ENCODE peak calls at places on chromosomes 11 and 22, in five cellular contexts. P is GM23338, Y is A549, L is HepG2, C is K562. O is an unnamed sample.

GRCh38 chr11:76219243-76219642 is 12.9 kb upstream of the WNT11 start:
- DNase-seq in L (no peak), P (no peak), Y (no peak), C (no peak), O (no peak)

GRCh38 chr11:112322173-112322813 is 61.6 kb upstream of the PLET1 start:
- DNase-seq in L (no peak), P (no peak), C (no peak), Y (no peak), O (no peak)

GRCh38 chr11:17164361-17165246 is 43.2 kb downstream of the PIK3C2A start:
- DNase-seq in L (peak), Y (no peak), P (no peak), C (no peak), O (no peak)

GRCh38 chr22:38829485-38829884 is 14.3 kb downstream of the NPTXR start:
- DNase-seq in P (no peak), C (no peak), Y (peak), L (no peak), O (no peak)

GRCh38 chr22:36900880-36901279 is 12.5 kb upstream of the CSF2RB start:
- DNase-seq in L (no peak), C (no peak), Y (no peak), P (peak), O (no peak)

GRCh38 chr11:117256573-117256972 is 24.1 kb downstream of the RNF214 start:
- DNase-seq in P (no peak), C (no peak), L (no peak), Y (no peak), O (no peak)

GRCh38 chr11:45993438-45994064 is 71.1 kb downstream of the LARGE2 start:
- DNase-seq in L (no peak), Y (no peak), C (peak), P (peak), O (no peak)

GRCh38 chr11:15006139-15006759 is 34.1 kb upstream of the CALCA start:
- DNase-seq in P (peak), C (peak), Y (peak), L (peak), O (peak)

GRCh38 chr11:13635804-13636203 is 32.7 kb upstream of the FAR1 start:
- DNase-seq in P (no peak), C (no peak), L (no peak), Y (no peak), O (no peak)

GRCh38 chr11:529740-530411 is 5.5 kb downstream of the HRAS start:
- DNase-seq in L (no peak), C (no peak), P (no peak), Y (no peak), O (no peak)

GRCh38 chr11:78310500-78310909 is 107.1 kb downstream of the GAB2 start:
- DNase-seq in P (no peak), Y (no peak), L (peak), C (no peak), O (peak)

GRCh38 chr11:130247289-130247688 is 67.4 kb downstream of the ZBTB44 start:
- DNase-seq in L (no peak), Y (no peak), C (no peak), P (no peak), O (no peak)

GRCh38 chr22:47205081-47205491 is 442.6 kb downstream of the TBC1D22A start:
- DNase-seq in P (no peak), Y (no peak), C (no peak), L (no peak), O (no peak)

GRCh38 chr22:50105529-50106100 is 15.8 kb downstream of the MOV10L1 start:
- DNase-seq in Y (no peak), C (no peak), L (no peak), P (no peak), O (peak)

GRCh38 chr11:71341596-71341995 is 89.2 kb upstream of the SHANK2 start:
- DNase-seq in Y (no peak), P (no peak), C (no peak), L (no peak), O (no peak)

GRCh38 chr11:105609341-105609781 is 512 bp upstream of the GRIA4 start:
- DNase-seq in C (peak), P (peak), L (peak), Y (no peak), O (no peak)

GRCh38 chr22:27345681-27346080 is 455.9 kb downstream of the MN1 start:
- DNase-seq in Y (no peak), C (no peak), P (no peak), L (no peak), O (no peak)

GRCh38 chr11:79021601-79022000 is 419.2 kb downstream of the TENM4 start:
- DNase-seq in P (no peak), L (no peak), C (no peak), Y (no peak), O (no peak)

GRCh38 chr11:72238040-72238450 is 5.9 kb downstream of the PHOX2A start:
- DNase-seq in P (peak), Y (peak), C (peak), L (peak), O (no peak)

GRCh38 chr11:3660960-3661359 is 10.2 kb downstream of the CHRNA10 start:
- DNase-seq in P (no peak), L (no peak), Y (no peak), C (no peak), O (no peak)

GRCh38 chr11:34416746-34417145 is 22.0 kb upstream of the CAT start:
- DNase-seq in Y (no peak), C (no peak), P (no peak), L (no peak), O (no peak)

GRCh38 chr11:104183572-104183971 is 19.6 kb upstream of the PDGFD start:
- DNase-seq in Y (no peak), L (no peak), P (no peak), C (no peak), O (no peak)

GRCh38 chr11:134558916-134559616 is 147.0 kb upstream of the B3GAT1 start:
- DNase-seq in P (no peak), Y (no peak), C (no peak), L (no peak), O (no peak)

GRCh38 chr22:39284142-39284980 is 35.1 kb downstream of the RPL3 start:
- DNase-seq in C (no peak), Y (no peak), P (no peak), L (peak), O (no peak)

GRCh38 chr11:62547691-62548281 is 1.2 kb upstream of the AHNAK start:
- DNase-seq in L (peak), Y (peak), P (no peak), C (no peak), O (no peak)

GRCh38 chr22:27719535-27720227 is 81.9 kb downstream of the MN1 start:
- DNase-seq in Y (peak), C (peak), L (peak), P (peak), O (no peak)

GRCh38 chr11:119410501-119410900 is 12.5 kb downstream of the THY1 start:
- DNase-seq in P (no peak), L (no peak), C (no peak), Y (no peak), O (no peak)

GRCh38 chr22:47552541-47553205 is 790.2 kb downstream of the TBC1D22A start:
- DNase-seq in C (no peak), P (no peak), Y (no peak), L (no peak), O (no peak)

GRCh38 chr11:75346912-75347647 is 4.4 kb downstream of the ARRB1 start:
- DNase-seq in P (no peak), C (no peak), Y (no peak), L (no peak), O (no peak)

GRCh38 chr11:20353829-20354434 is 9.6 kb upstream of the HTATIP2 start:
- DNase-seq in C (peak), Y (peak), P (peak), L (peak), O (no peak)

GRCh38 chr11:4672470-4672869 is 25.2 kb downstream of the OR51E2 start:
- DNase-seq in L (no peak), C (no peak), P (no peak), Y (no peak), O (no peak)

GRCh38 chr22:40001800-40002577 is 7.2 kb downstream of the FAM83F start:
- DNase-seq in C (no peak), P (peak), Y (no peak), L (no peak), O (no peak)

GRCh38 chr11:60281482-60281881 is 1.0 kb downstream of the MS4A4A start:
- DNase-seq in P (no peak), Y (no peak), C (no peak), L (no peak), O (no peak)
- TF ChIP-seq JUNB in P (no peak), Y (no peak), C (no peak), L (no peak), O (no peak)

GRCh38 chr22:21043856-21044535 is 1.8 kb upstream of the LRRC74B start:
- DNase-seq in C (no peak), P (no peak), L (no peak), Y (no peak), O (no peak)
- TF ChIP-seq JUNB in C (no peak), P (no peak), L (no peak), Y (no peak), O (no peak)

DNA sequence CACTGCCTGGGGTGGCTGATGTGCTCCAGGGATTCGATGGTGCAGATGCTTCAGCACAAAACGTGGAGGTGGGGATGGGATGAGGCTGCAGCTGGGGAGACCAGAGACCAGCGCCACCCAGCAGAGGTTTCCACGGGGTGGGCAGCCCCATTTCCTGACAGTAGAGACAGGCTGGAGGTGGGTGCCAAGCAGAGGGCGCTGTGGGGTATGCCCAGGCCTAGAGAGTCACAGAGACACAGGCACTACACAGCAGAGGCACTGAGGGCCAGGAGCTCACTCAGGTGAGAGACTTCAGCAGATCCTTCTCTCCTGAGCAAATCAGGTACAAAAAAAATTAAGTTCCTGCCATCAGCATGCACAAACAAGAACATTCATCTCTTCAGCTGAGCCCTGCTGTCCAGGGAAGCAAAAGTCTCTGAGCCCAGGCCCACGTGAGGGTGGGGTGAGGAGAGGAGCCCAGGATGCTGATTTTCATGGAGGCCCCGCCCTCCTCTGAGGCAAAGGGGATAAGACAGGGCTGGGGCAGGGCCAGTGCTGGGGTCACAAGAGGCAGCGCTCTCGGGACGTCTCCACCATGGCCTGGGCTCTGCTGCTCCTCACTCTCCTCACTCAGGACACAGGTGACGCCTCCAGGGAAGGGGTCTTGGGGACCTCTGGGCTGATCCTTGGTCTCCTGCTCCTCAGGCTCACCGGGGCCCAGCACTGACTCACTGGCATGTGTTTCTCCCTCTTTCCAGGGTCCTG is 53.1 kb downstream of the GGTLC2 start:
- DNase-seq in Y (no peak), C (no peak), P (peak), L (no peak), O (no peak)
- TF ChIP-seq JUNB in Y (no peak), C (no peak), P (no peak), L (no peak), O (no peak)

GRCh38 chr11:23078289-23078971 is 218.2 kb upstream of the CCDC179 start:
- DNase-seq in Y (no peak), P (no peak), C (no peak), L (no peak), O (no peak)

DNA sequence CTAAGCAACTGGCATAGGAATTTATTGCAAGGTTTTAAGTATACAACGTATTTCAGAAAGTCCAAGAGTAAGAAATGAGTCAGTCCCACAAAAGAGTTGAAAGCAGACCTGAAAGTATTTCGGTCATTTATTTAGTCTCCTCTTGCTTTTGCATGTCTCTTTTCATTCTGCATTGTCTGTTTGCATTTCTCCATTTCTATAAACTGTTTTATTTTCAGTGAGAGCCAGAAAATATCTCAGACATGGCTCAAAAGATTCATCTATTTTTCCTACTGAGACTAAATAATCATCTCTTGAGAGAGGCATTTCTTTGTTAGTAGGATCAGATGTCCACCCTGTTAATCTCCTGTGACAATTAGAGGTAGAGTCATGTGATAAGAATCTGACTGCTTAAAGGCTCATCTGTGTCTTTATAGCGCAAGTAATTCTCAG is 219.1 kb upstream of the CCDC179 start:
- DNase-seq in C (no peak), L (no peak), P (no peak), Y (no peak), O (no peak)
- TF ChIP-seq JUNB in C (no peak), L (no peak), P (no peak), Y (no peak), O (peak)

GRCh38 chr11:63590024-63590788 is 24.0 kb downstream of the PLAAT3 start:
- DNase-seq in L (no peak), C (no peak), Y (no peak), P (no peak), O (no peak)

GRCh38 chr11:63598556-63598955 is 15.7 kb downstream of the PLAAT3 start:
- DNase-seq in L (no peak), P (no peak), Y (no peak), C (no peak), O (no peak)

GRCh38 chr11:63595296-63595695 is 18.9 kb downstream of the PLAAT3 start:
- DNase-seq in Y (no peak), P (no peak), L (no peak), C (no peak), O (no peak)

GRCh38 chr11:63589000-63589399 is 25.2 kb downstream of the PLAAT3 start:
- DNase-seq in Y (no peak), L (no peak), P (no peak), C (no peak), O (no peak)

GRCh38 chr11:63592975-63593395 is 21.2 kb downstream of the PLAAT3 start:
- DNase-seq in P (peak), L (no peak), Y (peak), C (peak), O (no peak)
- TF ChIP-seq JUNB in P (no peak), L (no peak), Y (no peak), C (no peak), O (no peak)

GRCh38 chr11:19089421-19089820 is 27.5 kb upstream of the ZDHHC13 start:
- DNase-seq in Y (no peak), C (no peak), P (no peak), L (no peak), O (no peak)
- TF ChIP-seq JUNB in Y (no peak), C (no peak), P (no peak), L (no peak), O (no peak)

GRCh38 chr22:22105364-22105763 is 122.8 kb upstream of the TOP3B start:
- DNase-seq in L (no peak), P (no peak), Y (no peak), C (no peak), O (no peak)

GRCh38 chr22:22099194-22099486 is 116.6 kb upstream of the TOP3B start:
- DNase-seq in L (no peak), C (no peak), P (no peak), Y (no peak), O (peak)

GRCh38 chr22:22106855-22107254 is 124.3 kb upstream of the TOP3B start:
- DNase-seq in P (no peak), L (no peak), Y (no peak), C (no peak), O (no peak)

GRCh38 chr22:22099833-22100812 is 117.5 kb upstream of the TOP3B start:
- DNase-seq in L (no peak), Y (no peak), C (no peak), P (peak), O (no peak)

GRCh38 chr22:22103078-22103593 is 120.5 kb upstream of the TOP3B start:
- DNase-seq in Y (peak), L (no peak), C (peak), P (peak), O (no peak)
- TF ChIP-seq JUNB in Y (no peak), L (no peak), C (no peak), P (no peak), O (no peak)

GRCh38 chr11:128313931-128314330 is 273.4 kb downstream of the ETS1 start:
- DNase-seq in L (no peak), Y (no peak), C (no peak), P (no peak), O (no peak)

GRCh38 chr11:128310005-128310404 is 277.4 kb downstream of the ETS1 start:
- DNase-seq in L (no peak), P (no peak), C (no peak), Y (no peak), O (no peak)

GRCh38 chr11:128311742-128312719 is 275.3 kb downstream of the ETS1 start:
- DNase-seq in L (no peak), C (no peak), P (no peak), Y (no peak), O (no peak)

GRCh38 chr11:128308793-128309192 is 278.6 kb downstream of the ETS1 start:
- DNase-seq in P (no peak), L (no peak), Y (no peak), C (no peak), O (no peak)

DNA sequence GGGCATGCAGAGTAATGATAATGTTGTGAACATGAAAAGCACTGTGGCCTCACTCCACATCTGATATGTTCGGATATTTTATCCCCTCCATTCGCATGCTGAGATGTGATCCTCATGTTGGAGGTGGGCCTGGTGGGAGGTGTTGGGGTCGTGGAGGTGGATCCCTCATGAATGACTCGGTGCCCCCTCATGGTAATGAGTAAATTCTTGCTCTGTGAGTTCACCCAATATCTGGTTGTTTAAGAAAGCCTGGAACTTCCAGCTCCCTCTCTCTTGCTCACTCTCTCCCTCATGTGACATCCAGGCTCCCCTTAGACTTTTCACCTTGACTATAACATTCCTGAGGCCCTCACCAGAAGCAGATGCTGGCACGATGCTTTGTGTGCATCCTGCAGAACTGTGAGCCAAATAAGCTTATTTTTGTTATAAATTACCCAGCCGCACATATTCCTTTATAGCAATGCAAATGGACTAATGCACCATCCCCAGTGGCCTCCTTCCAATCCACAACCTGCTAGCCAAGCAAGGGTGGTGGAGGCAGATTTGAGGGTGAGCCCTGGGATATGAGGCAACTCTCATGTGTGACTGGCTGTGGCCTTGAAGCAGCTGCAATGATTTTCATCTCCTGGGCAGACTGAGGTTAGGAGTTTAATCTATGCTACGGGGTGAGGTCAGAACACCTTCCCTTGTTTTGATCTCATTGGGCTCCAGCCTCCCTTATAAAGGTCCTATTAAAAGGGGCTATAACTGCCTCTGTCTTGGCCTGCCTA is 276.5 kb downstream of the ETS1 start:
- DNase-seq in P (no peak), Y (no peak), C (no peak), L (no peak), O (no peak)
- TF ChIP-seq JUNB in P (no peak), Y (no peak), C (no peak), L (no peak), O (no peak)

GRCh38 chr11:65434057-65434666 is 11.6 kb downstream of the NEAT1 start:
- DNase-seq in P (no peak), Y (peak), C (no peak), L (no peak), O (no peak)

GRCh38 chr11:65435981-65436411 is 13.4 kb downstream of the NEAT1 start:
- DNase-seq in L (no peak), C (no peak), P (no peak), Y (peak), O (no peak)

GRCh38 chr11:65436412-65437032 is 13.9 kb downstream of the NEAT1 start:
- DNase-seq in L (no peak), C (no peak), Y (no peak), P (no peak), O (no peak)

GRCh38 chr11:65434667-65435179 is 12.1 kb downstream of the NEAT1 start:
- DNase-seq in C (no peak), P (no peak), Y (peak), L (no peak), O (no peak)

DNA sequence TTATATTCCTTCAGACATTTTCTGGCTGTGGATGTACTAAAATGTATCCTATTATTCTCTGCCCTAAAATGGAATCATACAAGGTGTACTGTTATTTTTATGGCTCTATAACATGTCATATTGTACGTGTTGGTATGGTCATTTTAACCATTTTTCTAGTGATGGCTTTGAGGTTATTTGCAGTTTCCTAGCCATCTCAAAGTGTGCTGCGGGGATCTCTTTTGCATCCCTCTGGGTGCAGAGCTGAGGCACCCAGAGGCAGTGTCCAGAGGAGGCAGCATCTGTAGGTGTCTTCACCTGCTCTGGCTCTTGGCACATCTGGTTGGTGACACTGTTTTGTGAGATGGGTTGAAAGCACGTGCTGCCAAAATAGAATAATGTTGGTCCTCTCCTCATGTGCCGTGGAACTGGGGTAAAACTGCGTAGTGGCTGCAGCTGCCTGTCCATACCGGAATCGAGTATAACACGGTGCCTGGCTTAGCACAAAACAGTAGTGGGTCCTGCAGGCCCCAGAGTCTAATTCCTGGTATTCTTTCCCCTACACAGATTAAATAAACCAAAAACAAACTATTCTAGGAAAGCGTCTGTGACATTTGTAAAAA is 12.8 kb downstream of the NEAT1 start:
- DNase-seq in P (no peak), Y (peak), L (no peak), C (no peak), O (no peak)
- TF ChIP-seq JUNB in P (no peak), Y (no peak), L (no peak), C (no peak), O (no peak)

O was measured in GM12878.